ENCODE peak calls at places on chromosomes 6 and 20, in five cellular contexts. One of them, this sample, is unnamed.
A peak's percentile ranks its signal among the peaks of the same experiment; 100 is the strongest.

GRCh38 chr6:107108201-107108890 is 7.0 kb downstream of the BEND3 start:
- DNase-seq in prostate gland: no peak
- DNase-seq in A549: no peak
- DNase-seq in HCT116: no peak
- DNase-seq in spleen: no peak
- DNase-seq in this sample: no peak

GRCh38 chr6:31332637-31333602 is 24.1 kb downstream of the HLA-B start:
- DNase-seq in prostate gland: no peak
- DNase-seq in A549: no peak
- DNase-seq in spleen: no peak
- DNase-seq in HCT116: no peak
- DNase-seq in this sample: no peak

GRCh38 chr6:96995903-96996302 is 71.4 kb downstream of the KLHL32 start:
- DNase-seq in HCT116: no peak
- DNase-seq in prostate gland: no peak
- DNase-seq in spleen: no peak
- DNase-seq in A549: no peak
- DNase-seq in this sample: no peak

GRCh38 chr6:166104107-166104506 is 63.5 kb downstream of the TBXT start:
- DNase-seq in A549: no peak
- DNase-seq in spleen: no peak
- DNase-seq in prostate gland: no peak
- DNase-seq in HCT116: no peak
- DNase-seq in this sample: no peak

GRCh38 chr6:105783333-105783945 is 302.7 kb upstream of the PRDM1 start:
- DNase-seq in prostate gland: no peak
- DNase-seq in spleen: no peak
- DNase-seq in A549: no peak
- DNase-seq in HCT116: no peak
- DNase-seq in this sample: no peak

GRCh38 chr20:4283011-4283410 is 267.7 kb upstream of the RNF24 start:
- DNase-seq in A549: no peak
- DNase-seq in HCT116: no peak
- DNase-seq in prostate gland: no peak
- DNase-seq in spleen: no peak
- DNase-seq in this sample: no peak

GRCh38 chr6:19714415-19715165 is 122.6 kb upstream of the ID4 start:
- DNase-seq in HCT116: no peak
- DNase-seq in spleen: no peak
- DNase-seq in A549: no peak
- DNase-seq in prostate gland: no peak
- DNase-seq in this sample: no peak

GRCh38 chr20:59151820-59152219 is 11.8 kb upstream of the ZNF831 start:
- DNase-seq in A549: no peak
- DNase-seq in prostate gland: no peak
- DNase-seq in HCT116: no peak
- DNase-seq in spleen: no peak
- DNase-seq in this sample: no peak

GRCh38 chr20:3121271-3121911 is 36.9 kb upstream of the AVP start:
- DNase-seq in A549: no peak
- DNase-seq in prostate gland: no peak
- DNase-seq in spleen: no peak
- DNase-seq in HCT116: no peak
- DNase-seq in this sample: peak; percentile 35

GRCh38 chr6:16635810-16636602 is 125.3 kb downstream of the ATXN1 start:
- DNase-seq in spleen: no peak
- DNase-seq in A549: peak; percentile 7
- DNase-seq in HCT116: peak; percentile 8
- DNase-seq in prostate gland: peak; percentile 27
- DNase-seq in this sample: no peak

GRCh38 chr6:130932438-130932837 is 105.2 kb downstream of the SMLR1 start:
- DNase-seq in HCT116: no peak
- DNase-seq in prostate gland: no peak
- DNase-seq in A549: no peak
- DNase-seq in spleen: no peak
- DNase-seq in this sample: no peak

GRCh38 chr6:148495029-148495428 is 152.4 kb downstream of the SASH1 start:
- DNase-seq in prostate gland: no peak
- DNase-seq in spleen: no peak
- DNase-seq in A549: no peak
- DNase-seq in HCT116: no peak
- DNase-seq in this sample: no peak

GRCh38 chr6:92587521-92587920 is 831.8 kb downstream of the EPHA7 start:
- DNase-seq in A549: no peak
- DNase-seq in prostate gland: no peak
- DNase-seq in spleen: no peak
- DNase-seq in HCT116: no peak
- DNase-seq in this sample: no peak

GRCh38 chr6:111230351-111231077 is 143.2 kb downstream of the SLC16A10 start:
- DNase-seq in A549: no peak
- DNase-seq in HCT116: no peak
- DNase-seq in spleen: no peak
- DNase-seq in prostate gland: no peak
- DNase-seq in this sample: no peak

GRCh38 chr6:158707120-158707519 is 57.3 kb downstream of the SYTL3 start:
- DNase-seq in prostate gland: no peak
- DNase-seq in HCT116: peak; percentile 89
- DNase-seq in A549: peak; percentile 60
- DNase-seq in spleen: no peak
- DNase-seq in this sample: no peak

GRCh38 chr6:37565267-37566208 is 65.8 kb upstream of the CCDC167 start:
- DNase-seq in prostate gland: no peak
- DNase-seq in spleen: no peak
- DNase-seq in A549: no peak
- DNase-seq in HCT116: no peak
- DNase-seq in this sample: no peak

GRCh38 chr6:150616581-150616980 is 16.9 kb downstream of the PLEKHG1 start:
- DNase-seq in prostate gland: no peak
- DNase-seq in HCT116: no peak
- DNase-seq in A549: no peak
- DNase-seq in spleen: no peak
- DNase-seq in this sample: no peak

GRCh38 chr6:150610584-150610983 is 10.9 kb downstream of the PLEKHG1 start:
- DNase-seq in spleen: no peak
- DNase-seq in A549: no peak
- DNase-seq in HCT116: no peak
- DNase-seq in prostate gland: no peak
- DNase-seq in this sample: no peak

GRCh38 chr6:150617062-150617461 is 17.4 kb downstream of the PLEKHG1 start:
- DNase-seq in A549: no peak
- DNase-seq in HCT116: no peak
- DNase-seq in spleen: no peak
- DNase-seq in prostate gland: no peak
- DNase-seq in this sample: no peak

GRCh38 chr6:150615967-150616366 is 16.3 kb downstream of the PLEKHG1 start:
- DNase-seq in HCT116: no peak
- DNase-seq in A549: no peak
- DNase-seq in spleen: no peak
- DNase-seq in prostate gland: no peak
- DNase-seq in this sample: no peak

GRCh38 chr6:150613269-150613668 is 13.6 kb downstream of the PLEKHG1 start:
- DNase-seq in spleen: no peak
- DNase-seq in A549: no peak
- DNase-seq in HCT116: no peak
- DNase-seq in prostate gland: no peak
- DNase-seq in this sample: no peak
- TF ChIP-seq POLR2A in spleen: no peak
- TF ChIP-seq POLR2A in A549: no peak
- TF ChIP-seq POLR2A in HCT116: no peak
- TF ChIP-seq POLR2A in prostate gland: no peak
- TF ChIP-seq POLR2A in this sample: no peak

GRCh38 chr6:89829591-89830384 is at the start of gene CASP8AP2:
- DNase-seq in HCT116: peak; percentile 99
- DNase-seq in prostate gland: peak; percentile 96
- DNase-seq in A549: peak; percentile 97
- DNase-seq in spleen: peak; percentile 95
- DNase-seq in this sample: peak; percentile 98
- TF ChIP-seq POLR2A in HCT116: peak; percentile 81
- TF ChIP-seq POLR2A in prostate gland: peak; percentile 76
- TF ChIP-seq POLR2A in A549: peak; percentile 79
- TF ChIP-seq POLR2A in spleen: no peak
- TF ChIP-seq POLR2A in this sample: peak; percentile 44

DNA sequence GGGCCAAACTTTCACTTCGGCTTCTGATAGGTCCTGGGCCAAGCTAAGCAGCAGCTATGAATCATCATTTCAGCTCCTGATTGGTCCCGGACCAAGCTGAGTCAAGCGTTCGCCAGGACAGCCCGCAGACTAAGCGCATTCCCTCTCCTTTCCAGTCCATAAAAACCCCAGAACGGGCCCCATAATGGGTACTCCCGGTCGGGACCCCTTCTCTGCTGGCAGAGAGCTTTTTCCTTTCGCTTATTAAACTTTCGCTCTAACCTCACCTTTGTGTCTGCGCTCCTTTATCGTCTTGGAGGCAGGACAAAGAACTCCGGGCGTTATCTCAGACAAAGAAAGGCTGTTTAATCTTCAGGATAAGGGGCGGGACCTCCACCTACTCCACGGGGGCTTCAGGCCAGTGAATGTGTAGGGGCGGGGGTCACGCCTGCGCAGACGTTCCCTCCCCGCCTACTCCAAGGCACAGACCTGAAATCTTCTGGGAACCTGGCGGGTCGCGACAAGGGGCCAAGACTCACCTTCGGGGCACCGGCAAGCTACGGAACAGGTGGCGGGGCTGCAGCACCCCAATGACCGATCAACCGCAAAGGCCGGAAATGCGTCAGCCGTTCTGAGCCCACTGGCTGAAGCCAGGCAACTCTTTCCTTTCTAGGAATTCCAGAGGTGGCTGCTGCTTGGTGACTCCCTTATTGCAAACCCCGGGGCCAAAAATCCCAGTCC is at the start of gene ZSCAN31:
- DNase-seq in HCT116: peak; percentile 97
- DNase-seq in prostate gland: peak; percentile 93
- DNase-seq in A549: peak; percentile 94
- DNase-seq in spleen: peak; percentile 95
- DNase-seq in this sample: peak; percentile 97
- TF ChIP-seq POLR2A in HCT116: peak; percentile 94
- TF ChIP-seq POLR2A in prostate gland: peak; percentile 52
- TF ChIP-seq POLR2A in A549: peak; percentile 49
- TF ChIP-seq POLR2A in spleen: no peak
- TF ChIP-seq POLR2A in this sample: peak; percentile 85

DNA sequence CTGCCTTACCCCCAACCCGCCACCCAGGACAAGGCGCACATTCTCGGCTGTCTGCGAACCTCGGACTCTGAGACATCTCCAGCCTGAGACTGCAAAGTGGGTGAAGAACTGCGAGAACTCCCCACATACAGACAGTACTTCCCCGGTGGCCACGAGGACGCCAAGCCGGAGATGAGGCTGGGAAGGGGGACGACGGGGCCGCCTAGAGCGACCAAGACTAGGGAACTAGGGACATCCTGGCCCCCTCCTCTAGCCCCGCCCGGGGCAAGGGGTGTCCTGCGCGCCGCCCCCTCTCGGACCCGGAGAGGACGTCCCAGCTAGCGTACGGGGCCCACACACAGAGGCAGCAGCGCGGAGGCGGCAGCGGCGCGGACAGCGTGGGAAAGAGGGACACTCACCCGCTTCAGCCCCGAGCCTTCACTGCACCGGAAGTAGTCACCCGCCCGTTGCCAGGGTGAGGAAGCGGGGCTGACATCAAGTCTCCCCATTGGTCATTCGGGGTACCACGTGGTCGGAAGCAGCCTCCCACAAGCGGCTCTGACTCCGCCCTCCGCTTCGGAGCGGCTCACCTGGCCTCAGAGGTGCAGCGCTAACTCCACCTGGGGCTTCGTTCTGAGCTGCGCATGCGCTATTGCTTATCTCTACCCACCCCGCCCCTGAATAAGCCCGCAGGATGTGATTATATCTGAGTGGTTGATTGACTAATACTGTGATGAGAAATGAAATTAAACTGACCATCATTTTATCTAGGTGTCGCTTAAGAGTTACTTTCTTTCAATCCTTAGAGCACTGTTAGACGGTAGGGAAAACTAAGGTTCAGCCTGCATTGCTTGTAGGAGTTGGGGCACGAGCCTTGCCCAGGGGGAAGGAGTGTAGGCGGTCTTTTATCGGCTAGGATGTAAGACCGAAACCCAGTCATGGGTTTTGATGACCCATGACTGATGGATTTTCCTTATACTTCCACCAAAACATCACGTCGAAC is at the start of gene TASP1:
- DNase-seq in A549: peak; percentile 97
- DNase-seq in spleen: peak; percentile 98
- DNase-seq in prostate gland: peak; percentile 98
- DNase-seq in HCT116: peak; percentile 97
- DNase-seq in this sample: peak; percentile 98
- TF ChIP-seq POLR2A in A549: peak; percentile 87
- TF ChIP-seq POLR2A in spleen: no peak
- TF ChIP-seq POLR2A in prostate gland: peak; percentile 69
- TF ChIP-seq POLR2A in HCT116: peak; percentile 80
- TF ChIP-seq POLR2A in this sample: no peak

GRCh38 chr6:35731414-35731735 is 5.5 kb upstream of the ARMC12 start:
- DNase-seq in spleen: peak; percentile 100
- DNase-seq in HCT116: no peak
- DNase-seq in prostate gland: peak; percentile 93
- DNase-seq in A549: peak; percentile 83
- DNase-seq in this sample: peak; percentile 99
- TF ChIP-seq POLR2A in spleen: peak; percentile 94
- TF ChIP-seq POLR2A in HCT116: no peak
- TF ChIP-seq POLR2A in prostate gland: peak; percentile 64
- TF ChIP-seq POLR2A in A549: peak; percentile 17
- TF ChIP-seq POLR2A in this sample: peak; percentile 89

DNA sequence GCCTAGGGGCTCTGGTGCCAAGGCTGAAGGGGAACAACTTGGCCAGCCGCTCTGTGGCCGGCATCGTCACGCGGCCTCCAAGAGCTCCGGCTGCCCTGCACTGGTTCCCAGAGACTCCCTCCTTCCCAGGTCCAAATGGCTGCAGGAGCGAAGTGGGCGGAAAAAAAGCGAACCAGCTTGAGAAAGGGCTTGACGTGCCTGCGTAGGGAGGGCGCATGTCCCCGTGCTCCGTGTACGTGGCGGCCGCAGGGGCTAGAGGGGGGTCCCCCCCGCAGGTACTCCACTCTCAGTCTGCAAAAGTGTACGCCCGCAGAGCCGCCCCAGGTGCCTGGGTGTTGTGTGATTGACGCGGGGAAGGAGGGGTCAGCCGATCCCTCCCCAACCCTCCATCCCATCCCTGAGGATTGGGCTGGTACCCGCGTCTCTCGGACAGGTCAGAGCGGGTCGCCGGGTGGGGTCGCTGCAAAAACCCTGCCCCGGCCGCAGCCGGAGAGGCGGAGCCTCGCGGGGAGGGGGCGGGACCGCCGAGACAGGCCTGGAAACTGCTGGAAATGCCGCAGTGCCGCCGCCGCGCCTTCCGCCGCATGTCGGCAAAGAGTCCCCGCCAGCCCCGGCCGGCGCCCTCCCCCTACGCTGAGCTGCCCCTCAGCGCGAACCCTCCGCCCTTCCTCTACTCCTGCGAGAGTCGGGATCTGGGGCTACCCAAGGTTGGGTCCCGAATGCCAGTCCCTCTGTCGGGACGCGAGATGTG is 814 bp upstream of the HSP90AB1 start:
- DNase-seq in HCT116: peak; percentile 89
- DNase-seq in prostate gland: peak; percentile 78
- DNase-seq in spleen: peak; percentile 96
- DNase-seq in A549: peak; percentile 91
- DNase-seq in this sample: peak; percentile 91
- TF ChIP-seq POLR2A in HCT116: no peak
- TF ChIP-seq POLR2A in prostate gland: peak; percentile 58
- TF ChIP-seq POLR2A in spleen: no peak
- TF ChIP-seq POLR2A in A549: peak; percentile 46
- TF ChIP-seq POLR2A in this sample: no peak

GRCh38 chr6:132130530-132131298 is 179.5 kb upstream of the CCN2 start:
- DNase-seq in A549: no peak
- DNase-seq in prostate gland: peak; percentile 8
- DNase-seq in spleen: peak; percentile 69
- DNase-seq in HCT116: no peak
- DNase-seq in this sample: peak; percentile 67
- TF ChIP-seq POLR2A in A549: no peak
- TF ChIP-seq POLR2A in prostate gland: no peak
- TF ChIP-seq POLR2A in spleen: no peak
- TF ChIP-seq POLR2A in HCT116: no peak
- TF ChIP-seq POLR2A in this sample: no peak